ENCODE peak calls at places on chromosomes 11 and 22, in seven cellular contexts. K is endothelial cell of umbilical vein, G is fibroblast of lung, A is H9, B is H1, Z is OCI-LY7, J is IMR-90. R is an unnamed sample.

GRCh38 chr11:128696930-128697329 is 3.1 kb downstream of the FLI1 start:
- DNase-seq in K (peak; percentile 42), G (no peak), A (no peak), B (no peak), Z (no peak), J (no peak), R (no peak)

GRCh38 chr11:94068764-94069163 is 47.6 kb downstream of the HEPHL1 start:
- DNase-seq in K (no peak), G (peak; percentile 36), A (no peak), B (no peak), Z (no peak), J (no peak), R (peak; percentile 57)

GRCh38 chr11:34161812-34162506 is 56.5 kb downstream of the NAT10 start:
- DNase-seq in K (no peak), G (peak; percentile 80), A (no peak), B (no peak), Z (no peak), J (peak; percentile 20), R (peak; percentile 47)

GRCh38 chr22:41310336-41310735 is 9.0 kb downstream of the ZC3H7B start:
- DNase-seq in K (no peak), G (no peak), A (no peak), B (no peak), Z (no peak), J (no peak), R (no peak)

GRCh38 chr22:32602154-32602553 is 127.5 kb downstream of the FBXO7 start:
- DNase-seq in K (no peak), G (no peak), A (no peak), B (no peak), Z (no peak), J (no peak), R (no peak)

GRCh38 chr22:45208993-45209838 is 31.5 kb downstream of the KIAA0930 start:
- DNase-seq in K (peak; percentile 23), G (peak; percentile 86), A (peak; percentile 66), B (peak; percentile 43), Z (no peak), J (peak; percentile 91), R (peak; percentile 46)

GRCh38 chr11:94968334-94968958 is 4.9 kb downstream of the CWC15 start:
- DNase-seq in K (peak; percentile 27), G (peak; percentile 30), A (no peak), B (no peak), Z (peak; percentile 20), J (peak; percentile 60), R (peak; percentile 4)

GRCh38 chr11:122430490-122430889 is 225.0 kb upstream of the UBASH3B start:
- DNase-seq in K (no peak), G (no peak), A (no peak), B (no peak), Z (no peak), J (no peak), R (no peak)

GRCh38 chr11:105670811-105671210 is 60.9 kb downstream of the GRIA4 start:
- DNase-seq in K (no peak), G (peak; percentile 22), A (no peak), B (no peak), Z (no peak), J (peak; percentile 9), R (no peak)

GRCh38 chr22:36237462-36238347 is 1.6 kb downstream of the APOL2 start:
- DNase-seq in K (no peak), G (no peak), A (peak; percentile 23), B (no peak), Z (peak; percentile 24), J (no peak), R (no peak)

GRCh38 chr22:33325232-33326004 is 267.2 kb upstream of the SYN3 start:
- DNase-seq in K (no peak), G (no peak), A (no peak), B (no peak), Z (peak; percentile 77), J (no peak), R (no peak)

GRCh38 chr22:42612336-42612735 is 2.3 kb downstream of the POLDIP3 start:
- DNase-seq in K (no peak), G (no peak), A (no peak), B (no peak), Z (no peak), J (no peak), R (no peak)

GRCh38 chr22:42611076-42611475 is 3.6 kb downstream of the POLDIP3 start:
- DNase-seq in K (no peak), G (no peak), A (no peak), B (no peak), Z (no peak), J (peak; percentile 52), R (no peak)

GRCh38 chr22:42614312-42615091 is at the start of gene POLDIP3:
- DNase-seq in K (peak; percentile 97), G (peak; percentile 96), A (peak; percentile 98), B (peak; percentile 98), Z (peak; percentile 100), J (peak; percentile 98), R (peak; percentile 95)

GRCh38 chr22:42615092-42615859 is 593 bp upstream of the POLDIP3 start:
- DNase-seq in K (peak; percentile 97), G (peak; percentile 100), A (peak; percentile 97), B (peak; percentile 97), Z (peak; percentile 97), J (peak; percentile 100), R (peak; percentile 100)

DNA sequence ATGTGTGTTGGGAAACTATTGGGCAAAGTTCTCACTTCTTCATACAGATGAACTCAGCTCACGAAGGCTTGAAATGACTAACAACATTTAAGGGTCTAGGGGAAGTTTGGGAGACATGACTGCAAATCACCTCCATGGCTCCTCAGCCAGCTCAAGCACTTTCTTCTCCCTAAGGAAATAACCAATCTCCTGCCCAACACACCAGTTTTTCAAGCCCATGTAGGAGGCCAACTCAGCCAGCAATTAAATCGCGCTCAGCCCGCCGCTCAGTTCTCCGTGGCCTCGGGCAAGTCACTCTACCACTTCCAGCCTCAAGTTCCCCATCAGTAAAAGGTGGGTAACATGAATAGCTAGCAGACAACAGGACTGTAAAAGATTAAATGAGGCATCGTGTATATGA is 814 bp downstream of the POLDIP3 start:
- DNase-seq in K (no peak), G (peak; percentile 28), A (no peak), B (no peak), Z (no peak), J (no peak), R (peak; percentile 45)
- H3K27ac ChIP-seq in K (peak overlapping the region; percentile 99), G (peak overlapping the region; percentile 97), A (peak overlapping the region; percentile 75), B (peak overlapping the region; percentile 98), Z (peak overlapping the region; percentile 92), J (peak overlapping the region; percentile 99), R (peak overlapping the region; percentile 99)

DNA sequence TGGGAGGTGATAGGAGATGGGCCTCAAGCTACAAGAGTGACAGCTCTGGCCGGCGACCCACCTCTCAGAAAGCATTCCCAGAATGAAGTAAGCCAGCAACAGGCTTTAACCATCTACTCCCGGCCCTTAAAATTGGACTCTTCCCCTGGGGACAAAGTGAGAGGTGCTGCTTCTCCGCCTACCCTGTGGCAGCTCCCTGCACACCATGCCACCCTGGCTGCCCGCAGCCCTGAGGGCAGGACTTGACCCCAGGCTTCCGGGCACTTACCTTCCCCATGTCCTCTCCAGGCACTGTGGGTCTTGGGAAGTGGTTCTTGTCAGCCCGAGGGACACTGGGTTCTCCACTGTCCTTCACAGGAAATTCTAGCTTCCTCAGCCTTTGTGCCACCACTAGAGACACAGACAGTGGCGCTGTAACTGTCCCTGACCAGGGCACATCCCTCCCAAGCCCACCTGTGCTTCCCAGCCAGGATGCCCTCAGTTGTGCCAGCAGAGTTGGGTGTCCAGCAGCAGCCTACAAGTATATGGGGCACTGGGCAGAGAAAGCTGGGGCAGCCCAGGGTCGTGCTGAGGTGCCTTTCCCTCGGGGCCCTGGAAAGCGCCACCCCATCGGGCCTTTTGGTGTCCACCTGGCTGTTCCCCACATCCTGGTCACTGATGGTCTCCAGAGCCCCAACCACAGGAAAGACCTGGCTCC is 28.9 kb downstream of the PPP2R1B start:
- DNase-seq in K (no peak), G (no peak), A (no peak), B (no peak), Z (no peak), J (no peak), R (no peak)
- H2AFZ ChIP-seq in K (no peak overlapping the region), G (no peak overlapping the region), A (no peak overlapping the region), B (no peak overlapping the region), Z (no peak overlapping the region), J (peak overlapping the region; percentile 24), R (no peak overlapping the region)

DNA sequence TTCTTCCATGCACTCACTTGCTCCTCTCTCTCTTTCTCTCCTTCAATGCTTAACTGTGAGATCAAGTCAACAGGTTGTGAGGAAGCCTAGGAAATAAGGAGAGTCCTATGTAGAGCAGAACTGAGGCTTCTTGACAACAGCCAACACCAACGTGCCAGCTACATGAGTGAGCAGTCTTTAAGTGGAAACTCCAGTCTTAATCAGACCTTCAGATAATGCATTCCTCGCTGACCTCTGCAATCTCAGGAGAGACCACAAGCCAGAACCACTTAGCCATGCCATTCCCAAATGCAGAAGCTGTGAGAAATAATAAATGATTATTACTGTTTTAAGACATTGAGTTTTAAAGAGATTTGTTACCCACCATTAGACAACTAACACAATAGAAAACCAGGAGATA is 6.1 kb upstream of the TEAD1 start:
- DNase-seq in K (no peak), G (peak; percentile 82), A (no peak), B (no peak), Z (no peak), J (no peak), R (peak; percentile 6)
- H3K27ac ChIP-seq in K (no peak overlapping the region), G (no peak overlapping the region), A (no peak overlapping the region), B (no peak overlapping the region), Z (no peak overlapping the region), J (no peak overlapping the region), R (no peak overlapping the region)

GRCh38 chr11:65416341-65417185 is 6.0 kb upstream of the NEAT1 start:
- DNase-seq in K (peak; percentile 86), G (peak; percentile 63), A (peak; percentile 91), B (peak; percentile 68), Z (peak; percentile 88), J (peak; percentile 71), R (peak; percentile 68)
- H2AFZ ChIP-seq in K (peak overlapping the region; percentile 22), G (no peak overlapping the region), A (no peak overlapping the region), B (peak overlapping the region; percentile 74), Z (peak overlapping the region; percentile 18), J (peak overlapping the region; percentile 94), R (no peak overlapping the region)

DNA sequence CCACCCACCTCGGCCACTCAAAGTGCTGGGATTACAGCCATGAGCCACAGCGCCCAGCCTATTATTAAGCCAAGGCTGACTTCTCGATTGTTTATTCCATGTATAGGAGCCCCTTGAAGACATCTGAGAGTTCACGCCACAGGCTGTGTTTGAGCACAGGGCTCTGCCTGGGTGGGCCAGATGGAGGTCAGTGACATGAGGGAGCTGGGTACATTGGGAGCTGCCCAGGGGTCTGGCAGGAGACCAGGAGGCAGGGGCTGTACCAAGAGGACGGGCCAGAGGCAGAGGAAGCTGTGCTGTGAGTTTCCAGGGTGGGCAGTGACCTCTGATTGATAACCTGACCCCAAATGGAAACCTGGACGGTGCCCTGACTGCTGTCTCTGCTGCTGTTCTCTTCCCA is 5.4 kb downstream of the LMF2 start:
- DNase-seq in K (no peak), G (no peak), A (peak; percentile 15), B (no peak), Z (no peak), J (no peak), R (no peak)
- H3K27ac ChIP-seq in K (no peak overlapping the region), G (no peak overlapping the region), A (no peak overlapping the region), B (no peak overlapping the region), Z (no peak overlapping the region), J (no peak overlapping the region), R (no peak overlapping the region)

DNA sequence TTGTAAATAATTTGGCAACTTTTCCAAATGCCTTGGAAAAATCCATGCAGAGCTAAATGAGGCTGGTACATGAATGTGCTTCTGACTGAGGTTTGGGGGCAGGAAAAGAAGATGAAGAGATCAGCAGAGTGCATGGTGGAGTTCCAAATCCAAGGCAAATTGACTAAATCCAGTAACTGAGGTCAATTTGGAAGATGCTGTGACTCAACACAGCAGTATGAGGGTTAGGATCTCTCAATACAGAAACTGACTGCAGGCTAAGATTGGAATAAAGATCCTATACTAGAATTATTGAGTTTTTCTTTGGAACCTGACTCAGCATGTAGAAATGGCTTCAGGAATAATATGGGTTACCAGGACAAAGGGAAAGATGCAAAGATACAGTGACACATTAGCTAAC is 99.3 kb upstream of the FAT3 start:
- DNase-seq in K (no peak), G (peak; percentile 53), A (no peak), B (no peak), Z (no peak), J (no peak), R (no peak)
- H2AFZ ChIP-seq in K (no peak overlapping the region), G (no peak overlapping the region), A (no peak overlapping the region), B (no peak overlapping the region), Z (no peak overlapping the region), J (no peak overlapping the region), R (no peak overlapping the region)

R was measured in mammary epithelial cell.